ENCODE peak calls at places on chromosomes 3 and 15, in nine cellular contexts. M, P, H, V, J, X, C, U and B are unnamed samples.

GRCh38 chr15:40291088-40291574 is 8.3 kb upstream of the ANKRD63 start:
- DNase-seq in M (no peak), P (no peak), H (no peak), V (no peak), J (no peak), X (no peak), C (no peak), U (no peak), B (no peak)

GRCh38 chr15:77629070-77630030 is 3.4 kb downstream of the LINGO1 start:
- DNase-seq in M (no peak), P (no peak), H (no peak), V (no peak), J (no peak), X (no peak), C (no peak), U (no peak), B (no peak)

GRCh38 chr3:84547971-84548970 is 410.5 kb upstream of the CADM2 start:
- DNase-seq in M (no peak), P (no peak), H (peak; percentile 86), V (no peak), J (no peak), X (peak; percentile 15), C (no peak), U (no peak), B (no peak)

GRCh38 chr15:65049418-65049840 is 4.2 kb downstream of the SLC51B start:
- DNase-seq in M (no peak), P (peak; percentile 89), H (no peak), V (peak; percentile 83), J (peak; percentile 86), X (peak; percentile 79), C (peak; percentile 95), U (peak; percentile 61), B (peak; percentile 95)

GRCh38 chr3:89368846-89369245 is 261.4 kb downstream of the EPHA3 start:
- DNase-seq in M (no peak), P (no peak), H (peak; percentile 22), V (no peak), J (no peak), X (no peak), C (no peak), U (no peak), B (no peak)

GRCh38 chr15:62847900-62848489 is 194.6 kb upstream of the TPM1 start:
- DNase-seq in M (no peak), P (peak; percentile 64), H (peak; percentile 49), V (peak; percentile 5), J (peak; percentile 86), X (no peak), C (no peak), U (no peak), B (peak; percentile 89)

GRCh38 chr3:61278713-61279112 is 27.5 kb upstream of the FHIT start:
- DNase-seq in M (no peak), P (no peak), H (no peak), V (no peak), J (no peak), X (no peak), C (no peak), U (no peak), B (no peak)

GRCh38 chr3:141901914-141902313 is 25.5 kb downstream of the ATP1B3 start:
- DNase-seq in M (no peak), P (no peak), H (no peak), V (no peak), J (no peak), X (no peak), C (no peak), U (no peak), B (no peak)

GRCh38 chr3:16452265-16452664 is 61.2 kb downstream of the RFTN1 start:
- DNase-seq in M (no peak), P (no peak), H (no peak), V (no peak), J (no peak), X (peak; percentile 50), C (no peak), U (no peak), B (no peak)

GRCh38 chr3:123229145-123229544 is 27.4 kb downstream of the SEC22A start:
- DNase-seq in M (no peak), P (no peak), H (peak; percentile 9), V (no peak), J (no peak), X (no peak), C (no peak), U (no peak), B (no peak)

GRCh38 chr3:62622553-62623174 is 249.3 kb upstream of the FEZF2 start:
- DNase-seq in M (no peak), P (no peak), H (no peak), V (no peak), J (no peak), X (peak; percentile 41), C (no peak), U (no peak), B (no peak)